ENCODE peak calls at places on chromosomes 3 and 15, in nine cellular contexts. O is AG04450; Z is hepatocyte; Y is tibial artery; L is CD8-positive, alpha-beta memory T cell; K is CD8-positive, alpha-beta T cell; H is dorsolateral prefrontal cortex; R is GM23248; E is uterus. V is an unnamed sample.

GRCh38 chr3:61315874-61316273 is 64.6 kb upstream of the FHIT start:
- DNase-seq in O (no peak), Z (peak; percentile 56), Y (no peak), L (no peak), K (no peak), H (no peak), R (peak; percentile 35), E (no peak), V (no peak)

GRCh38 chr3:161409069-161409468 is 37.8 kb upstream of the SPTSSB start:
- DNase-seq in O (no peak), Z (peak; percentile 61), Y (no peak), L (peak; percentile 43), K (no peak), H (no peak), R (peak; percentile 70), E (no peak), V (no peak)

GRCh38 chr3:187210555-187211327 is 13.5 kb downstream of the RTP1 start:
- DNase-seq in O (no peak), Z (no peak), Y (no peak), L (no peak), K (no peak), H (no peak), R (peak; percentile 91), E (no peak), V (no peak)

GRCh38 chr15:60682115-60682514 is 203.2 kb upstream of the ICE2 start:
- DNase-seq in O (no peak), Z (no peak), Y (no peak), L (no peak), K (no peak), H (no peak), R (peak; percentile 87), E (no peak), V (no peak)

GRCh38 chr15:97984157-97984556 is 23.7 kb downstream of the ARRDC4 start:
- DNase-seq in O (no peak), Z (no peak), Y (no peak), L (no peak), K (no peak), H (no peak), R (peak; percentile 25), E (no peak), V (no peak)

GRCh38 chr3:59818033-59818936 is 768.5 kb upstream of the CFAP20DC start:
- DNase-seq in O (peak; percentile 88), Z (peak; percentile 52), Y (peak; percentile 89), L (no peak), K (no peak), H (peak; percentile 47), R (peak; percentile 99), E (peak; percentile 83), V (peak; percentile 76)

GRCh38 chr3:166367947-166368533 is 530.8 kb upstream of the BCHE start:
- DNase-seq in O (no peak), Z (no peak), Y (no peak), L (no peak), K (no peak), H (no peak), R (no peak), E (no peak), V (no peak)

GRCh38 chr3:136802481-136802996 is 16.4 kb upstream of the SLC35G2 start:
- DNase-seq in O (no peak), Z (no peak), Y (no peak), L (no peak), K (no peak), H (no peak), R (peak; percentile 48), E (peak; percentile 17), V (no peak)

GRCh38 chr3:21722301-21722700 is 28.7 kb downstream of the ZNF385D start:
- DNase-seq in O (no peak), Z (no peak), Y (no peak), L (no peak), K (no peak), H (no peak), R (no peak), E (no peak), V (no peak)

GRCh38 chr3:53242155-53242554 is 13.7 kb downstream of the TKT start:
- DNase-seq in O (no peak), Z (no peak), Y (no peak), L (no peak), K (no peak), H (no peak), R (peak; percentile 16), E (no peak), V (no peak)

GRCh38 chr15:31975446-31976229 is 54.7 kb upstream of the CHRNA7 start:
- DNase-seq in O (no peak), Z (no peak), Y (no peak), L (no peak), K (no peak), H (peak; percentile 65), R (peak; percentile 57), E (no peak), V (no peak)
- H3K4me3 ChIP-seq in O (no peak overlapping the region), Z (no peak overlapping the region), Y (no peak overlapping the region), L (no peak overlapping the region), K (no peak overlapping the region), H (peak overlapping the region; percentile 43), R (peak overlapping the region; percentile 53), E (no peak overlapping the region), V (no peak overlapping the region)

DNA sequence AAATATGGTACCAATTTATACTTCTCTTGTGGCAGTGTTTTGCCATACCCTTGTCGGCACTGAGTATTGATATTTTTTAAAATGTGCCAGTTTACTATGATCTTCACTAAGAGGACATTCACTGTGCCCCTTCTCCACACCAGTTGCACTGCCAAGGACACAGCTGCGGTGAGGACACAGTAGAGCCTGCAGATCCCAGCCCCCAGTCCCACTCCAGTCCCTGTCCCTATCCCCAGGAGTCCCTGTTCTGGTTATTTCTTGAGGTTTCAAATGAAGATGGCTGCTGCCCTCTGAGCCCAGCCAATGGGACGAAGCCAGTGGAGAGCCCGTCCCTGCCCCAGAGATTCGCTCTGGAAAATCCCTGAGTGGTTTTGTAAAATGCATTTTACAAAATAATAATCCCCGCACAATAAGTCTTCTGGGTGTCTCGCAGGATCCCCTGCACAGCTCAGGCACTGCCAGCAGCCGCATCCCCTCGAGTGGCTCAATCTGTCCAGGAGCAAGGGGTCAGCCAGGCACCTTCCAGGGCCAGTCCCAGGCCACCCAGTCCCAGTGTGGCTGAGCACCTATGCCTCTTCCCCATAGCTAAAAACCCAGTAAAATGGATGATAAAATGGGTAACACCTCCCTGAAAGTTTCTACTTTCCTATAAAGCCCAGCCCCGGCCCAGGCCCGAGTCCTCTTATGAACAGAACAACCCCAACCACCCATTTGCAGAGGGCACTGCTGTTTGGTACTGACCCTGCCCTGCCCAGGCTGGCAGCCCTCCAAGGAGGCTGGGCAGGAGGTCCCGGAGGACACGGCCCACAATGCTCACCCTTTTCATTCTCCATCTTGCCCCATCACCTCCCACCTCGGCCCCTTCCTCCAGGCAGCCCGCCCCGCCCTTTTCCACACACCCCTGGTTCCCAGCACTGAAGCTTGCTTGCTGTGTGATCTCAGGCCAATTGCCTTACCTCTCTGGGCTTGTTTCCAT is 91.1 kb downstream of the VGLL4 start:
- DNase-seq in O (no peak), Z (no peak), Y (peak; percentile 71), L (no peak), K (no peak), H (no peak), R (no peak), E (no peak), V (peak; percentile 41)
- H3K27ac ChIP-seq in O (no peak overlapping the region), Z (no peak overlapping the region), Y (peak overlapping the region; percentile 85), L (no peak overlapping the region), K (no peak overlapping the region), H (no peak overlapping the region), R (no peak overlapping the region), E (no peak overlapping the region), V (no peak overlapping the region)

DNA sequence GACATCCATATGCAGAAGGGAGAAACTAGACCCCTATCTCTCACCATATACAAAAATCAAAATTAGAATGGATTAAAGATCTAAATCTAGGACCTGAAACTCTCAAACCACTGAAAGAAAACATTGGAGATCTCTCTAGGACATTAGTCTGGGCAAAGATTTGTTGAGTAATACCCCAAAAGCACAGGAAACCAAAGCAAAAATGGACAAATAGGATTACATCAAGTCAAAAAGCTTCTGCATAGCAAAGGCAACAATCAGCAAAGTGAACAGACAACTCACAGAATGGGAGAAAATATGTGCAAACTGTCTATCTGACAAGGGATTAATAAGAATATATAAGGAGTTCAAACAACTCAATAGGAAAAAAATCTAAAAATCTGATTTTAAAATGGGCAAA is 54.8 kb downstream of the MYO9A start:
- DNase-seq in O (no peak), Z (no peak), Y (no peak), L (no peak), K (no peak), H (no peak), R (peak; percentile 18), E (no peak), V (no peak)
- H3K4me3 ChIP-seq in O (no peak overlapping the region), Z (no peak overlapping the region), Y (no peak overlapping the region), L (no peak overlapping the region), K (no peak overlapping the region), H (no peak overlapping the region), R (no peak overlapping the region), E (no peak overlapping the region), V (no peak overlapping the region)

GRCh38 chr3:42012935-42013651 is 51.2 kb upstream of the ULK4 start:
- DNase-seq in O (no peak), Z (peak; percentile 91), Y (peak; percentile 81), L (peak; percentile 68), K (peak; percentile 56), H (peak; percentile 60), R (peak; percentile 89), E (peak; percentile 56), V (peak; percentile 86)
- H3K27ac ChIP-seq in O (no peak overlapping the region), Z (peak overlapping the region; percentile 93), Y (peak overlapping the region; percentile 74), L (peak overlapping the region; percentile 96), K (peak overlapping the region; percentile 72), H (peak overlapping the region; percentile 84), R (peak overlapping the region; percentile 61), E (peak overlapping the region; percentile 86), V (peak overlapping the region; percentile 93)

DNA sequence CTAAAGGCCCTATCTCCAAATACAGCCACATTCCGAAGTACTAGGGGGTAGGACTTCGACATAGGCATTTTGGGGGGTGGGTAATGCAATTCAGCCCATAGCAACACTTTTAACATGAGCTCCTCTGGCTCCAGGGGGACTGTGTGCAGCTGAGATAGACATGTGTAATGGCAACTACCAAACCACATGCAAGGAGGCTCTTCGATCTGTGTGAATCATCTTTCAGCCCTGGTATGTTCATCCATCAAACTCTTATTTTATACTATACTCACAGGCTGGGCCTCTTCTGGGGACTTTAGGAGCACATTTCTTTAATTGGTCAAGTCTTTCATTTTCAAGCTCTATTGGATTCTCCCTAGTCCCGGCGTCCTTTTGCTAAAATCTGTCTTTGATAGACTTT is 57.4 kb upstream of the PPARG start:
- DNase-seq in O (no peak), Z (no peak), Y (no peak), L (no peak), K (no peak), H (no peak), R (no peak), E (no peak), V (no peak)
- H3K4me3 ChIP-seq in O (no peak overlapping the region), Z (no peak overlapping the region), Y (no peak overlapping the region), L (no peak overlapping the region), K (no peak overlapping the region), H (no peak overlapping the region), R (no peak overlapping the region), E (no peak overlapping the region), V (no peak overlapping the region)